ENCODE peak calls at places on chromosome 22, in six cellular contexts. One of them, this sample, is unnamed.

GRCh38 chr22:21624120-21624879 is 5.5 kb downstream of the YDJC start:
- DNase-seq in heart left ventricle: peak; percentile 68
- DNase-seq in HCT116: no peak
- DNase-seq in astrocyte of the spinal cord: no peak
- DNase-seq in foreskin fibroblast: peak; percentile 22
- DNase-seq in breast epithelium: no peak
- DNase-seq in this sample: no peak

GRCh38 chr22:33553493-33553892 is 366.8 kb downstream of the LARGE1 start:
- DNase-seq in heart left ventricle: no peak
- DNase-seq in HCT116: no peak
- DNase-seq in astrocyte of the spinal cord: no peak
- DNase-seq in foreskin fibroblast: no peak
- DNase-seq in breast epithelium: no peak
- DNase-seq in this sample: no peak

GRCh38 chr22:42613869-42614268 is 814 bp downstream of the POLDIP3 start:
- DNase-seq in heart left ventricle: no peak
- DNase-seq in HCT116: no peak
- DNase-seq in astrocyte of the spinal cord: no peak
- DNase-seq in foreskin fibroblast: no peak
- DNase-seq in breast epithelium: no peak
- DNase-seq in this sample: no peak

GRCh38 chr22:49827853-49828598 is at the start of gene BRD1:
- DNase-seq in heart left ventricle: peak; percentile 78
- DNase-seq in HCT116: no peak
- DNase-seq in astrocyte of the spinal cord: peak; percentile 51
- DNase-seq in foreskin fibroblast: peak; percentile 64
- DNase-seq in breast epithelium: no peak
- DNase-seq in this sample: no peak

GRCh38 chr22:35586771-35587170 is 30.4 kb downstream of the MB start:
- DNase-seq in heart left ventricle: no peak
- DNase-seq in HCT116: no peak
- DNase-seq in astrocyte of the spinal cord: no peak
- DNase-seq in foreskin fibroblast: no peak
- DNase-seq in breast epithelium: no peak
- DNase-seq in this sample: no peak

GRCh38 chr22:33889748-33890147 is 30.5 kb downstream of the LARGE1 start:
- DNase-seq in heart left ventricle: peak; percentile 39
- DNase-seq in HCT116: no peak
- DNase-seq in astrocyte of the spinal cord: no peak
- DNase-seq in foreskin fibroblast: no peak
- DNase-seq in breast epithelium: no peak
- DNase-seq in this sample: no peak

GRCh38 chr22:43426816-43427215 is 15.0 kb downstream of the MPPED1 start:
- DNase-seq in heart left ventricle: no peak
- DNase-seq in HCT116: no peak
- DNase-seq in astrocyte of the spinal cord: no peak
- DNase-seq in foreskin fibroblast: no peak
- DNase-seq in breast epithelium: no peak
- DNase-seq in this sample: no peak

GRCh38 chr22:31926969-31927368 is 17.4 kb upstream of the YWHAH start:
- DNase-seq in heart left ventricle: no peak
- DNase-seq in HCT116: no peak
- DNase-seq in astrocyte of the spinal cord: no peak
- DNase-seq in foreskin fibroblast: no peak
- DNase-seq in breast epithelium: no peak
- DNase-seq in this sample: no peak

GRCh38 chr22:18110194-18110943 is at the start of gene TUBA8:
- DNase-seq in heart left ventricle: peak; percentile 79
- DNase-seq in HCT116: no peak
- DNase-seq in astrocyte of the spinal cord: peak; percentile 20
- DNase-seq in foreskin fibroblast: peak; percentile 18
- DNase-seq in breast epithelium: no peak
- DNase-seq in this sample: no peak

GRCh38 chr22:45136594-45136993 is 27.1 kb upstream of the NUP50 start:
- DNase-seq in heart left ventricle: no peak
- DNase-seq in HCT116: no peak
- DNase-seq in astrocyte of the spinal cord: no peak
- DNase-seq in foreskin fibroblast: no peak
- DNase-seq in breast epithelium: no peak
- DNase-seq in this sample: no peak

GRCh38 chr22:41229730-41230398 is 10.9 kb downstream of the CHADL start:
- DNase-seq in heart left ventricle: peak; percentile 81
- DNase-seq in HCT116: no peak
- DNase-seq in astrocyte of the spinal cord: no peak
- DNase-seq in foreskin fibroblast: no peak
- DNase-seq in breast epithelium: no peak
- DNase-seq in this sample: no peak

GRCh38 chr22:44571566-44572413 is 73.8 kb upstream of the RTL6 start:
- DNase-seq in heart left ventricle: no peak
- DNase-seq in HCT116: no peak
- DNase-seq in astrocyte of the spinal cord: no peak
- DNase-seq in foreskin fibroblast: no peak
- DNase-seq in breast epithelium: no peak
- DNase-seq in this sample: no peak

GRCh38 chr22:44398791-44399190 is 86.0 kb upstream of the SHISAL1 start:
- DNase-seq in heart left ventricle: peak; percentile 17
- DNase-seq in HCT116: no peak
- DNase-seq in astrocyte of the spinal cord: no peak
- DNase-seq in foreskin fibroblast: no peak
- DNase-seq in breast epithelium: no peak
- DNase-seq in this sample: no peak

GRCh38 chr22:29245626-29246385 is 22.0 kb downstream of the RHBDD3 start:
- DNase-seq in heart left ventricle: peak; percentile 69
- DNase-seq in HCT116: peak; percentile 34
- DNase-seq in astrocyte of the spinal cord: peak; percentile 60
- DNase-seq in foreskin fibroblast: peak; percentile 41
- DNase-seq in breast epithelium: peak; percentile 85
- DNase-seq in this sample: no peak

GRCh38 chr22:49394116-49394785 is 433.4 kb downstream of the BRD1 start:
- DNase-seq in heart left ventricle: no peak
- DNase-seq in HCT116: peak; percentile 12
- DNase-seq in astrocyte of the spinal cord: no peak
- DNase-seq in foreskin fibroblast: no peak
- DNase-seq in breast epithelium: peak; percentile 20
- DNase-seq in this sample: no peak

DNA sequence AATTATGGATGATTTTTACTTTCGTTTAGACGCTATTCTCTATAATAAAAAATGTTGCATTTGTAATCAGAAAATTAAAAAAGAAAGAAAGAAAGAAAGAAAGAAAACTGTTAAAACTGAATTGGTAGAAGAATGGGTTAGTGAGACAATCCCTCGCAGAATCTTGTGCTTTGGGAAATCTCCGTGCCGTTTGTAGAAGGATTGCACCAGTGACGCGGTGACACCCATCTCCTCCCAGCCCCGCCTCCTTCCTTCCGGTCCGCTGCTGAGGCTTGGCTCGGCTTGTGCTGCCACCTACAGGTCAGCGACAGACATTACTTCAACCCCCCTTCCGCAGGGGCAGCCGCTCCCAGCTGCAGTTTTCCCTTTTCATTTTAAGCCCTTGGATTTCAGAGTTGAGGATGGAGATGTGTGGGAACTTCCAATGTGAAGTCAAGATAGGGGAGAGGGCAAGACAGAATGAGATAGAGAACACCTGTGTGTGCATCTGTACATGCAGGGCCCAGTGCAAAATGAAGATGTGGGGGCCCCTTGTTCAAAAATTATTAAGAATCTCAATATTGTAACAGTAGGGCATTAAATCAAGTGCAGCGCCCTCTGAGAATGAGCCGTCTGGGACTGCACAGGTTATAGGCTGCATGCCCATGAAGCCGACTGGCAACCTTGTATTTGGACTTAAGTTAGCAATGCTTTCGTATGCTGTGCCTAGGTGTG is 41.1 kb downstream of the TST start:
- DNase-seq in heart left ventricle: peak; percentile 92
- DNase-seq in HCT116: peak; percentile 70
- DNase-seq in astrocyte of the spinal cord: peak; percentile 75
- DNase-seq in foreskin fibroblast: peak; percentile 71
- DNase-seq in breast epithelium: peak; percentile 88
- DNase-seq in this sample: peak; percentile 12
- H3K4me3 ChIP-seq in heart left ventricle: peak overlapping the region; percentile 54
- H3K4me3 ChIP-seq in HCT116: peak overlapping the region; percentile 48
- H3K4me3 ChIP-seq in astrocyte of the spinal cord: peak overlapping the region; percentile 41
- H3K4me3 ChIP-seq in foreskin fibroblast: peak overlapping the region; percentile 38
- H3K4me3 ChIP-seq in breast epithelium: peak overlapping the region; percentile 44
- H3K4me3 ChIP-seq in this sample: peak overlapping the region; percentile 51

GRCh38 chr22:46538816-46539163 is 1.4 kb upstream of the CELSR1 start:
- DNase-seq in heart left ventricle: no peak
- DNase-seq in HCT116: no peak
- DNase-seq in astrocyte of the spinal cord: no peak
- DNase-seq in foreskin fibroblast: peak; percentile 47
- DNase-seq in breast epithelium: no peak
- DNase-seq in this sample: no peak

GRCh38 chr22:46536559-46537220 is 730 bp downstream of the CELSR1 start:
- DNase-seq in heart left ventricle: no peak
- DNase-seq in HCT116: no peak
- DNase-seq in astrocyte of the spinal cord: no peak
- DNase-seq in foreskin fibroblast: no peak
- DNase-seq in breast epithelium: no peak
- DNase-seq in this sample: no peak

GRCh38 chr22:46537221-46537945 is at the start of gene CELSR1:
- DNase-seq in heart left ventricle: no peak
- DNase-seq in HCT116: no peak
- DNase-seq in astrocyte of the spinal cord: no peak
- DNase-seq in foreskin fibroblast: no peak
- DNase-seq in breast epithelium: no peak
- DNase-seq in this sample: no peak

GRCh38 chr22:46539169-46539568 is 1.7 kb upstream of the CELSR1 start:
- DNase-seq in heart left ventricle: no peak
- DNase-seq in HCT116: no peak
- DNase-seq in astrocyte of the spinal cord: no peak
- DNase-seq in foreskin fibroblast: no peak
- DNase-seq in breast epithelium: no peak
- DNase-seq in this sample: no peak

DNA sequence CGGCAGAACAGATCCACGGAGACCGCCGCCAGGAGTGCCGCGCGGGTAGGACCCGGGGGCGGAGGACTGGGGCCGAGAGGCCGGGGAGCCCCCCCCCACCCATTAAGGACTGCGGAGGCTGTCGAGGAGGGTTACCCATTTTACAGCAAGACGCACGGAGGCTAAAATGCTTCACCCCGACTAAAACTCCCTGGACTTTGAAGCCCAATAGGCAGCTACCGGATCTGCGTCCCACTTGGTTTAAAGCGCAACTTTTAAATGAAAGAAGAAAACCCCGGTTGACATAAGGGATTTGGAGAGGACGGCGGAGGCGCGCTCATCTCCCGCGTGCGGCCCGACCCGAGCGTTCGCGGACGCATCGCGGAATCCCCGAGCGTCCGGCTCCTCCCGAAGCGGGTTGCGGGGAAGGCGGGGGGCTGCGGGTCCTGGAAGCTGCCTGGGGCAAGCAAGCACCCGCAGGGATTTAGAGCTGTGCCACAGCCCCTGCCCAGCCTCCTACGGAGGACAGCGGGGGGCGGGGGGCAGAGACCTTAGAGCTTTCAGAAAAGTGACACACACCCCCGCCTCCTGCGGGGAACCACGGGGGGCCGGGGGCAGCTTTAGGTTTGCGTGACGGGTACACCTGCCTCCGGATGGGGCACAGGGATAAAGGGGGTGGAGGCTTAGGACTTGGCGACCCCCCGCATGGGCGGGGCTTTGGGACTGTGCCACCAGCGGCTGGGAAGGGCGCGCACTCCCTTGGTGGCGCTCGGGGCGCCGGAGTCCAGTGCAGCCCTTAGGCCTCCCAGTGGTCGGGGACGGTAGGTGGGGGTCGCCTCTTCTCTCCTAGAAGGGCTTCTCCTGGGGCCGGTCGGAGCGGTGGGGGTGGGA is 761 bp upstream of the CELSR1 start:
- DNase-seq in heart left ventricle: no peak
- DNase-seq in HCT116: no peak
- DNase-seq in astrocyte of the spinal cord: peak; percentile 35
- DNase-seq in foreskin fibroblast: no peak
- DNase-seq in breast epithelium: no peak
- DNase-seq in this sample: no peak
- TF ChIP-seq CTCF in heart left ventricle: no peak
- TF ChIP-seq CTCF in HCT116: peak; percentile 44
- TF ChIP-seq CTCF in astrocyte of the spinal cord: peak; percentile 31
- TF ChIP-seq CTCF in foreskin fibroblast: no peak
- TF ChIP-seq CTCF in breast epithelium: no peak
- TF ChIP-seq CTCF in this sample: peak; percentile 10

GRCh38 chr22:23564276-23564675 is 15.8 kb downstream of the IGLL1 start:
- DNase-seq in heart left ventricle: no peak
- DNase-seq in HCT116: no peak
- DNase-seq in astrocyte of the spinal cord: no peak
- DNase-seq in foreskin fibroblast: no peak
- DNase-seq in breast epithelium: no peak
- DNase-seq in this sample: no peak

GRCh38 chr22:23565288-23565941 is 14.7 kb downstream of the IGLL1 start:
- DNase-seq in heart left ventricle: no peak
- DNase-seq in HCT116: peak; percentile 4
- DNase-seq in astrocyte of the spinal cord: no peak
- DNase-seq in foreskin fibroblast: no peak
- DNase-seq in breast epithelium: no peak
- DNase-seq in this sample: no peak

GRCh38 chr22:23569291-23569690 is 10.8 kb downstream of the IGLL1 start:
- DNase-seq in heart left ventricle: no peak
- DNase-seq in HCT116: no peak
- DNase-seq in astrocyte of the spinal cord: no peak
- DNase-seq in foreskin fibroblast: no peak
- DNase-seq in breast epithelium: no peak
- DNase-seq in this sample: no peak

GRCh38 chr22:23565942-23566715 is 14.0 kb downstream of the IGLL1 start:
- DNase-seq in heart left ventricle: no peak
- DNase-seq in HCT116: no peak
- DNase-seq in astrocyte of the spinal cord: no peak
- DNase-seq in foreskin fibroblast: no peak
- DNase-seq in breast epithelium: no peak
- DNase-seq in this sample: no peak

DNA sequence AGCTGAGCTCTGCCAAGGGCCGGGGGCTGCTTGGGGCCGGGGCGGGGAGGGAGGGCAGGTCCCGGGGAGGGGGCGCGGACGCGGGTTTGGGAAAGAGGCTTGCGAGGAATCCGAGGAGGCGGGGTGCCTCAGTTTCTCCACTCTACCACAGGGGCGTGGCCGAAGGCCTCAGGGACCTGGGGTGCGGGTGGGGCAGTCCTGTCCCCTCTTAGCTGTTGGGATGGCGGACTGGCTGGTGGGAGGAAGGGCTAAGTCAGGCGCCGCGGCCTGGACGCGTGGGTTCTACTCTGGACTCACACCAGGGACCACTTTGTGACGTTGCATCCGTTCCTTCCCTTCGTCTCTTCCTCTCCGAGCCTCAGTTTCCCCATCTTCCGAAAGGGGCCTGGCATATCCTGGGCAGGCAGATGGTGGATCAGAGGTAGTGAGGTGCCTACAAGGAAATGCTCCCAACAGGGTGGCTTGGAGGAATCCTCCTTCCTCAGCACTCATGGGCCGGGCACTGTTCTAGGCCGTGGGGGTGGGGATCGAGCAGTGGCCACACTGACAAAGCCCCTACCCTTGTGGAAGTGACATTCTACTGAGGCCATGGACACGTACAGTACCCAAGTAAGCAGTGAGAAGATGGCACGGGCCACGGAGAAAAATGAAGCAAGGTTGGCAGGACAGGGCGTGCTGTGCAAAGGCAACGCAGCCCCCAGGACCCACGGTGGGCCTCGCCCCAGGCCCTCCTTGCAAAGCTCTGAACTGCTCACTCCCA is 13.2 kb downstream of the IGLL1 start:
- DNase-seq in heart left ventricle: no peak
- DNase-seq in HCT116: no peak
- DNase-seq in astrocyte of the spinal cord: no peak
- DNase-seq in foreskin fibroblast: no peak
- DNase-seq in breast epithelium: no peak
- DNase-seq in this sample: no peak
- H3K4me3 ChIP-seq in heart left ventricle: peak overlapping the region; percentile 45
- H3K4me3 ChIP-seq in HCT116: no peak overlapping the region
- H3K4me3 ChIP-seq in astrocyte of the spinal cord: no peak overlapping the region
- H3K4me3 ChIP-seq in foreskin fibroblast: no peak overlapping the region
- H3K4me3 ChIP-seq in breast epithelium: peak overlapping the region; percentile 54
- H3K4me3 ChIP-seq in this sample: no peak overlapping the region

GRCh38 chr22:27747396-27748256 is 53.9 kb downstream of the MN1 start:
- DNase-seq in heart left ventricle: no peak
- DNase-seq in HCT116: no peak
- DNase-seq in astrocyte of the spinal cord: no peak
- DNase-seq in foreskin fibroblast: no peak
- DNase-seq in breast epithelium: no peak
- DNase-seq in this sample: no peak
- TF ChIP-seq CTCF in heart left ventricle: no peak
- TF ChIP-seq CTCF in HCT116: peak; percentile 3
- TF ChIP-seq CTCF in astrocyte of the spinal cord: peak; percentile 17
- TF ChIP-seq CTCF in foreskin fibroblast: peak; percentile 14
- TF ChIP-seq CTCF in breast epithelium: no peak
- TF ChIP-seq CTCF in this sample: no peak